ENCODE peak calls at places on chromosomes 5 and 9, in ten cellular contexts. One of them, this sample, is unnamed.

GRCh38 chr5:111820072-111820471 is 63.1 kb upstream of the NREP start:
- DNase-seq in GM04503: no peak
- DNase-seq in AG10803: no peak
- DNase-seq in NCI-H2107: no peak
- DNase-seq in NCI-H1436: no peak
- DNase-seq in NAMALWA: peak; percentile 18
- DNase-seq in NCI-H1694 treated with DMSO at 0.1 percent for 48 hours: no peak
- DNase-seq in foreskin keratinocyte: no peak
- DNase-seq in GM10248: no peak
- DNase-seq in GM23248: no peak
- DNase-seq in this sample: no peak

GRCh38 chr9:20906326-20906725 is 125.1 kb downstream of the HACD4 start:
- DNase-seq in GM10248: no peak
- DNase-seq in NCI-H2107: no peak
- DNase-seq in NCI-H1694 treated with DMSO at 0.1 percent for 48 hours: no peak
- DNase-seq in NAMALWA: no peak
- DNase-seq in GM23248: no peak
- DNase-seq in GM04503: no peak
- DNase-seq in AG10803: peak; percentile 57
- DNase-seq in foreskin keratinocyte: no peak
- DNase-seq in NCI-H1436: no peak
- DNase-seq in this sample: no peak

GRCh38 chr5:111070272-111071134 is 1.0 kb upstream of the TSLP start:
- DNase-seq in GM04503: no peak
- DNase-seq in NAMALWA: no peak
- DNase-seq in GM23248: peak; percentile 56
- DNase-seq in NCI-H1694 treated with DMSO at 0.1 percent for 48 hours: no peak
- DNase-seq in NCI-H2107: no peak
- DNase-seq in NCI-H1436: no peak
- DNase-seq in AG10803: no peak
- DNase-seq in GM10248: peak; percentile 39
- DNase-seq in foreskin keratinocyte: no peak
- DNase-seq in this sample: no peak

GRCh38 chr9:137406876-137407589 is 15.9 kb downstream of the EXD3 start:
- DNase-seq in GM10248: peak; percentile 86
- DNase-seq in foreskin keratinocyte: peak; percentile 10
- DNase-seq in GM23248: peak; percentile 86
- DNase-seq in AG10803: peak; percentile 47
- DNase-seq in NAMALWA: no peak
- DNase-seq in NCI-H2107: peak; percentile 45
- DNase-seq in NCI-H1436: peak; percentile 20
- DNase-seq in NCI-H1694 treated with DMSO at 0.1 percent for 48 hours: peak; percentile 20
- DNase-seq in GM04503: no peak
- DNase-seq in this sample: no peak

GRCh38 chr5:150734579-150735384 is 24.0 kb downstream of the DCTN4 start:
- DNase-seq in GM10248: peak; percentile 44
- DNase-seq in NCI-H1436: no peak
- DNase-seq in foreskin keratinocyte: no peak
- DNase-seq in NCI-H1694 treated with DMSO at 0.1 percent for 48 hours: no peak
- DNase-seq in NAMALWA: peak; percentile 31
- DNase-seq in GM23248: no peak
- DNase-seq in GM04503: no peak
- DNase-seq in AG10803: no peak
- DNase-seq in NCI-H2107: no peak
- DNase-seq in this sample: no peak

GRCh38 chr5:80125962-80126480 is 90.9 kb downstream of the THBS4 start:
- DNase-seq in AG10803: peak; percentile 52
- DNase-seq in foreskin keratinocyte: peak; percentile 81
- DNase-seq in GM23248: peak; percentile 75
- DNase-seq in NCI-H1436: no peak
- DNase-seq in NAMALWA: peak; percentile 26
- DNase-seq in GM04503: peak; percentile 68
- DNase-seq in GM10248: peak; percentile 41
- DNase-seq in NCI-H2107: no peak
- DNase-seq in NCI-H1694 treated with DMSO at 0.1 percent for 48 hours: no peak
- DNase-seq in this sample: peak; percentile 9

GRCh38 chr5:10630126-10630525 is 66.3 kb downstream of the ANKRD33B start:
- DNase-seq in GM10248: no peak
- DNase-seq in GM04503: no peak
- DNase-seq in NCI-H1694 treated with DMSO at 0.1 percent for 48 hours: no peak
- DNase-seq in AG10803: no peak
- DNase-seq in foreskin keratinocyte: peak; percentile 86
- DNase-seq in NCI-H2107: no peak
- DNase-seq in GM23248: no peak
- DNase-seq in NCI-H1436: no peak
- DNase-seq in NAMALWA: no peak
- DNase-seq in this sample: no peak

GRCh38 chr5:134227259-134227658 is 1.4 kb upstream of the PPP2CA start:
- DNase-seq in AG10803: peak; percentile 40
- DNase-seq in foreskin keratinocyte: peak; percentile 46
- DNase-seq in NCI-H2107: no peak
- DNase-seq in GM04503: no peak
- DNase-seq in GM23248: peak; percentile 70
- DNase-seq in GM10248: no peak
- DNase-seq in NAMALWA: peak; percentile 25
- DNase-seq in NCI-H1694 treated with DMSO at 0.1 percent for 48 hours: no peak
- DNase-seq in NCI-H1436: peak; percentile 61
- DNase-seq in this sample: no peak

GRCh38 chr5:98205691-98206461 is 567.6 kb upstream of the RGMB start:
- DNase-seq in GM04503: peak; percentile 26
- DNase-seq in GM10248: no peak
- DNase-seq in NCI-H2107: no peak
- DNase-seq in NAMALWA: no peak
- DNase-seq in AG10803: peak; percentile 76
- DNase-seq in GM23248: peak; percentile 72
- DNase-seq in NCI-H1436: no peak
- DNase-seq in foreskin keratinocyte: peak; percentile 86
- DNase-seq in NCI-H1694 treated with DMSO at 0.1 percent for 48 hours: no peak
- DNase-seq in this sample: no peak

GRCh38 chr5:8600843-8601242 is 731.9 kb downstream of the MTRR start:
- DNase-seq in NAMALWA: no peak
- DNase-seq in NCI-H2107: no peak
- DNase-seq in GM04503: no peak
- DNase-seq in NCI-H1436: no peak
- DNase-seq in GM23248: no peak
- DNase-seq in GM10248: no peak
- DNase-seq in NCI-H1694 treated with DMSO at 0.1 percent for 48 hours: no peak
- DNase-seq in foreskin keratinocyte: no peak
- DNase-seq in AG10803: no peak
- DNase-seq in this sample: no peak

GRCh38 chr5:74526111-74526510 is 114.4 kb downstream of the ENC1 start:
- DNase-seq in NAMALWA: no peak
- DNase-seq in GM04503: no peak
- DNase-seq in NCI-H1694 treated with DMSO at 0.1 percent for 48 hours: no peak
- DNase-seq in foreskin keratinocyte: no peak
- DNase-seq in GM10248: no peak
- DNase-seq in AG10803: no peak
- DNase-seq in NCI-H2107: no peak
- DNase-seq in NCI-H1436: no peak
- DNase-seq in GM23248: no peak
- DNase-seq in this sample: no peak

GRCh38 chr5:77641963-77642589 is 3.6 kb upstream of the OTP start:
- DNase-seq in GM10248: no peak
- DNase-seq in NCI-H1694 treated with DMSO at 0.1 percent for 48 hours: no peak
- DNase-seq in NAMALWA: no peak
- DNase-seq in NCI-H2107: no peak
- DNase-seq in foreskin keratinocyte: no peak
- DNase-seq in GM23248: no peak
- DNase-seq in NCI-H1436: no peak
- DNase-seq in GM04503: no peak
- DNase-seq in AG10803: no peak
- DNase-seq in this sample: no peak

GRCh38 chr5:2750026-2750757 is 1.3 kb downstream of the IRX2 start:
- DNase-seq in NCI-H1694 treated with DMSO at 0.1 percent for 48 hours: no peak
- DNase-seq in AG10803: peak; percentile 33
- DNase-seq in NCI-H1436: no peak
- DNase-seq in GM04503: no peak
- DNase-seq in NAMALWA: no peak
- DNase-seq in GM23248: peak; percentile 77
- DNase-seq in GM10248: no peak
- DNase-seq in foreskin keratinocyte: peak; percentile 45
- DNase-seq in NCI-H2107: no peak
- DNase-seq in this sample: no peak

GRCh38 chr9:120099064-120099463 is 480.9 kb downstream of the CDK5RAP2 start:
- DNase-seq in NCI-H1436: no peak
- DNase-seq in NAMALWA: no peak
- DNase-seq in NCI-H2107: no peak
- DNase-seq in GM23248: no peak
- DNase-seq in AG10803: no peak
- DNase-seq in NCI-H1694 treated with DMSO at 0.1 percent for 48 hours: no peak
- DNase-seq in foreskin keratinocyte: no peak
- DNase-seq in GM10248: no peak
- DNase-seq in GM04503: no peak
- DNase-seq in this sample: no peak

GRCh38 chr5:114412509-114413171 is 50.8 kb downstream of the KCNN2 start:
- DNase-seq in GM10248: no peak
- DNase-seq in NCI-H1694 treated with DMSO at 0.1 percent for 48 hours: no peak
- DNase-seq in NCI-H1436: no peak
- DNase-seq in NAMALWA: no peak
- DNase-seq in AG10803: peak; percentile 67
- DNase-seq in GM04503: peak; percentile 3
- DNase-seq in NCI-H2107: no peak
- DNase-seq in foreskin keratinocyte: peak; percentile 85
- DNase-seq in GM23248: peak; percentile 60
- DNase-seq in this sample: no peak